ENCODE peak calls at places on chromosomes 16 and 17, in nine cellular contexts. N is ovary, F is Peyer's patch, M is AG04450, G is prostate gland, E is uterus, T is HCT116, P is psoas muscle, Z is suprapubic skin. B is an unnamed sample.

GRCh38 chr17:68783861-68784260 is 171.3 kb downstream of the ABCA8 start:
- DNase-seq in N (no peak), F (no peak), M (no peak), G (no peak), E (no peak), T (no peak), P (no peak), Z (no peak), B (no peak)

GRCh38 chr17:57221366-57222350 is 34.7 kb upstream of the MSI2 start:
- DNase-seq in N (no peak), F (no peak), M (no peak), G (no peak), E (no peak), T (no peak), P (no peak), Z (no peak), B (no peak)

GRCh38 chr17:83203073-83203471 is 123.7 kb downstream of the METRNL start:
- DNase-seq in N (peak), F (peak), M (peak), G (peak), E (peak), T (no peak), P (peak), Z (peak), B (peak)

GRCh38 chr17:57106107-57106835 is 21.2 kb downstream of the AKAP1 start:
- DNase-seq in N (no peak), F (no peak), M (no peak), G (no peak), E (no peak), T (peak), P (peak), Z (no peak), B (peak)

GRCh38 chr17:17235212-17236174 is 1.5 kb downstream of the FLCN start:
- DNase-seq in N (no peak), F (no peak), M (no peak), G (no peak), E (no peak), T (no peak), P (peak), Z (no peak), B (no peak)

GRCh38 chr16:9665851-9666271 is 516.4 kb downstream of the GRIN2A start:
- DNase-seq in N (no peak), F (no peak), M (no peak), G (no peak), E (no peak), T (peak), P (no peak), Z (no peak), B (no peak)

GRCh38 chr17:82583720-82584234 is 64.2 kb downstream of the FOXK2 start:
- DNase-seq in N (no peak), F (no peak), M (no peak), G (no peak), E (no peak), T (no peak), P (no peak), Z (no peak), B (no peak)

GRCh38 chr16:10518479-10519041 is 61.8 kb downstream of the EMP2 start:
- DNase-seq in N (no peak), F (no peak), M (no peak), G (no peak), E (no peak), T (no peak), P (no peak), Z (no peak), B (no peak)

GRCh38 chr16:65781363-65781762 is 585.1 kb upstream of the CDH5 start:
- DNase-seq in N (no peak), F (no peak), M (no peak), G (no peak), E (no peak), T (no peak), P (no peak), Z (no peak), B (no peak)

GRCh38 chr16:51577621-51578303 is 426.7 kb upstream of the SALL1 start:
- DNase-seq in N (no peak), F (no peak), M (no peak), G (no peak), E (no peak), T (no peak), P (no peak), Z (no peak), B (no peak)

GRCh38 chr16:29789775-29790182 is 772 bp upstream of the KIF22 start:
- DNase-seq in N (peak), F (no peak), M (no peak), G (no peak), E (no peak), T (no peak), P (no peak), Z (no peak), B (no peak)

GRCh38 chr16:396605-397004 is 394 bp upstream of the NME4 start:
- DNase-seq in N (peak), F (no peak), M (no peak), G (no peak), E (no peak), T (no peak), P (peak), Z (no peak), B (peak)

GRCh38 chr17:28563475-28563874 is 7.8 kb downstream of the PIGS start:
- DNase-seq in N (no peak), F (no peak), M (no peak), G (no peak), E (no peak), T (no peak), P (no peak), Z (no peak), B (no peak)

GRCh38 chr16:88347656-88348376 is 34.9 kb upstream of the ZNF469 start:
- DNase-seq in N (no peak), F (peak), M (no peak), G (no peak), E (no peak), T (no peak), P (peak), Z (no peak), B (peak)

GRCh38 chr17:55117063-55117611 is 147.6 kb upstream of the HLF start:
- DNase-seq in N (no peak), F (no peak), M (no peak), G (no peak), E (no peak), T (no peak), P (no peak), Z (no peak), B (no peak)

GRCh38 chr16:30740364-30741251 is 7.6 kb upstream of the PHKG2 start:
- DNase-seq in N (peak), F (no peak), M (no peak), G (peak), E (peak), T (peak), P (peak), Z (peak), B (peak)

GRCh38 chr16:86604436-86605220 is 26.3 kb downstream of the FOXL1 start:
- DNase-seq in N (no peak), F (peak), M (no peak), G (no peak), E (no peak), T (no peak), P (no peak), Z (no peak), B (no peak)

GRCh38 chr16:81012974-81013373 is 6.0 kb downstream of the CENPN start:
- DNase-seq in N (no peak), F (no peak), M (no peak), G (no peak), E (no peak), T (no peak), P (no peak), Z (no peak), B (no peak)

GRCh38 chr17:43966276-43966675 is 12.5 kb upstream of the PYY start:
- DNase-seq in N (no peak), F (no peak), M (no peak), G (no peak), E (no peak), T (no peak), P (no peak), Z (no peak), B (no peak)

GRCh38 chr17:30207655-30208054 is 27.8 kb downstream of the SLC6A4 start:
- DNase-seq in N (no peak), F (no peak), M (no peak), G (no peak), E (no peak), T (no peak), P (no peak), Z (no peak), B (no peak)

GRCh38 chr17:17555151-17555550 is 36.4 kb downstream of the PEMT start:
- DNase-seq in N (no peak), F (no peak), M (no peak), G (no peak), E (no peak), T (no peak), P (peak), Z (no peak), B (no peak)

GRCh38 chr17:61322316-61323014 is 77.2 kb upstream of the TBX2 start:
- DNase-seq in N (no peak), F (no peak), M (no peak), G (no peak), E (no peak), T (no peak), P (no peak), Z (no peak), B (no peak)

GRCh38 chr16:23245268-23245667 is 56.8 kb upstream of the SCNN1B start:
- DNase-seq in N (no peak), F (no peak), M (no peak), G (peak), E (no peak), T (no peak), P (no peak), Z (no peak), B (peak)

GRCh38 chr16:23252310-23252709 is 49.8 kb upstream of the SCNN1B start:
- DNase-seq in N (no peak), F (no peak), M (no peak), G (no peak), E (no peak), T (no peak), P (no peak), Z (no peak), B (no peak)

GRCh38 chr16:23248261-23249194 is 53.6 kb upstream of the SCNN1B start:
- DNase-seq in N (no peak), F (no peak), M (no peak), G (no peak), E (no peak), T (no peak), P (no peak), Z (no peak), B (no peak)

GRCh38 chr16:23254338-23254737 is 47.8 kb upstream of the SCNN1B start:
- DNase-seq in N (no peak), F (no peak), M (no peak), G (no peak), E (no peak), T (no peak), P (no peak), Z (no peak), B (no peak)

GRCh38 chr16:23249830-23250229 is 52.3 kb upstream of the SCNN1B start:
- DNase-seq in N (no peak), F (no peak), M (no peak), G (no peak), E (no peak), T (no peak), P (no peak), Z (no peak), B (no peak)
- TF ChIP-seq CTCF in N (no peak), F (no peak), M (no peak), G (no peak), E (no peak), T (no peak), P (no peak), Z (no peak), B (no peak)

GRCh38 chr17:76497979-76498885 is 3.0 kb downstream of the RHBDF2 start:
- DNase-seq in N (peak), F (peak), M (peak), G (peak), E (peak), T (no peak), P (peak), Z (no peak), B (peak)

GRCh38 chr17:76498886-76499667 is 2.1 kb downstream of the RHBDF2 start:
- DNase-seq in N (no peak), F (peak), M (no peak), G (no peak), E (no peak), T (no peak), P (no peak), Z (no peak), B (no peak)

GRCh38 chr17:76495663-76496400 is 5.4 kb downstream of the RHBDF2 start:
- DNase-seq in N (no peak), F (no peak), M (no peak), G (no peak), E (no peak), T (no peak), P (no peak), Z (no peak), B (no peak)

GRCh38 chr17:76496464-76496863 is 4.8 kb downstream of the RHBDF2 start:
- DNase-seq in N (no peak), F (no peak), M (no peak), G (no peak), E (no peak), T (no peak), P (no peak), Z (no peak), B (no peak)

GRCh38 chr17:76497699-76497978 is 3.6 kb downstream of the RHBDF2 start:
- DNase-seq in N (no peak), F (no peak), M (no peak), G (no peak), E (no peak), T (no peak), P (no peak), Z (no peak), B (no peak)
- H3K4me3 ChIP-seq in N (no peak), F (peak), M (peak), G (no peak), E (no peak), T (no peak), P (peak), Z (peak), B (peak)

GRCh38 chr17:80254396-80255241 is 6.0 kb upstream of the RNF213 start:
- DNase-seq in N (no peak), F (peak), M (peak), G (peak), E (no peak), T (peak), P (peak), Z (no peak), B (no peak)
- H3K27ac ChIP-seq in N (no peak), F (peak), M (peak), G (peak), E (peak), T (peak), P (peak), Z (peak), B (peak)

GRCh38 chr16:50371036-50371716 is 2.4 kb upstream of the BRD7 start:
- DNase-seq in N (no peak), F (no peak), M (no peak), G (no peak), E (no peak), T (no peak), P (no peak), Z (no peak), B (no peak)

GRCh38 chr16:50371936-50372595 is 3.3 kb upstream of the BRD7 start:
- DNase-seq in N (peak), F (no peak), M (no peak), G (no peak), E (no peak), T (no peak), P (no peak), Z (no peak), B (no peak)

GRCh38 chr16:50373780-50374179 is 5.0 kb upstream of the BRD7 start:
- DNase-seq in N (no peak), F (no peak), M (no peak), G (no peak), E (no peak), T (no peak), P (no peak), Z (no peak), B (no peak)

GRCh38 chr16:50373345-50373701 is 4.5 kb upstream of the BRD7 start:
- DNase-seq in N (no peak), F (no peak), M (no peak), G (no peak), E (no peak), T (no peak), P (no peak), Z (no peak), B (no peak)

DNA sequence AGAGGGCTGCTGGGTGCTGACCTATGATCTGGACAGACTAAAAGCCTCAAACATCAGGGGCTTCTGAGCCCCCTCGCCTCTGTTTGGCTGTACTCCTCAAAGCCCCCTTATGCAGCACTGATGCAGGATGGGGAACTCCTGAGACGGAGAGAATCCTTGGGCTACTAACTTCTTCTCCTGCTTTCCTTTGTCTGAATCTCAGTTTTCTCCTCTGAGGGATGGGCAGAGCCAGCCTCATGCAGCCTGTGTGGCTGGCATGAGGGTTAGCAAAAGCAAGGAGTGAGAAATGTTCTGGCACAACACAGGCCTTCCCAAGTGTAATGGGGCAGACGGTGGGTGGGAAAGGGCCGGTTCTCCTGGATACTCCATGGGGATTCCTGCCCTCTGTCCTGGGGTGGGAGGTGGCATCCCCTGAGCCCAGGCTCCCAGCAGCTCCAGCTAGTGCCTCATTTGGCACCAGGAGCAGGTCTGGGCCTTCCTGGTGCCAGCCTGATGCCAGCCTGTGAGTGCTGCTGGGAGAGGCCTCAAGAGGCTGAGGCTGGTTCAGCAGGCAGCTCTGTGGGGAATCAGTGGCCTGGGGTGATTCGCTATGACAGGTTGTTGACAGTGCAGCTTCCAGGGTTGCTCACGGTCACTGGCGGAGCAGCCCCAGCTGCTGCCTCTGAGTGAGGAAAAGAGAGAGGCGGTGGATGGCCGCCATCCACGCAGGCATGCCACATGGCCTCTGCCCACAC is 4.0 kb upstream of the BRD7 start:
- DNase-seq in N (no peak), F (no peak), M (no peak), G (no peak), E (no peak), T (no peak), P (peak), Z (no peak), B (peak)
- TF ChIP-seq CTCF in N (no peak), F (no peak), M (no peak), G (no peak), E (no peak), T (no peak), P (peak), Z (no peak), B (no peak)

GRCh38 chr17:81222620-81222905 is 202 bp downstream of the CEP131 start:
- DNase-seq in N (no peak), F (no peak), M (no peak), G (no peak), E (no peak), T (no peak), P (no peak), Z (no peak), B (no peak)
- H3K4me3 ChIP-seq in N (peak), F (peak), M (peak), G (peak), E (peak), T (peak), P (peak), Z (peak), B (peak)

GRCh38 chr17:50550661-50551432 is 3.9 kb downstream of the SPATA20 start:
- DNase-seq in N (peak), F (no peak), M (peak), G (peak), E (peak), T (peak), P (peak), Z (peak), B (peak)
- H3K27ac ChIP-seq in N (peak), F (no peak), M (no peak), G (no peak), E (peak), T (no peak), P (no peak), Z (no peak), B (peak)

GRCh38 chr17:48177816-48178215 is 70.2 kb downstream of the SNX11 start:
- DNase-seq in N (no peak), F (no peak), M (no peak), G (no peak), E (no peak), T (no peak), P (no peak), Z (no peak), B (no peak)
- TF ChIP-seq CTCF in N (no peak), F (no peak), M (no peak), G (no peak), E (no peak), T (no peak), P (no peak), Z (no peak), B (no peak)

GRCh38 chr17:49570540-49571242 is 5.0 kb upstream of the NXPH3 start:
- DNase-seq in N (no peak), F (no peak), M (no peak), G (no peak), E (no peak), T (no peak), P (peak), Z (no peak), B (no peak)
- H3K4me3 ChIP-seq in N (no peak), F (no peak), M (no peak), G (no peak), E (no peak), T (no peak), P (no peak), Z (no peak), B (peak)